ENCODE peak calls at places on chromosomes 11 and 22, in seven cellular contexts. L, K, Q, B, C, M and E are unnamed samples.
A peak's percentile ranks its signal among the peaks of the same experiment; 100 is the strongest.

GRCh38 chr22:19042285-19043110 is 79.7 kb downstream of the DGCR2 start:
- DNase-seq in M (no peak), L (peak; percentile 58), K (no peak), B (no peak), Q (no peak), C (no peak), E (no peak)

GRCh38 chr11:128365044-128365443 is 222.3 kb downstream of the ETS1 start:
- DNase-seq in L (no peak), M (no peak), C (peak; percentile 85), K (no peak), Q (no peak), B (no peak), E (no peak)

GRCh38 chr11:68269414-68270081 is 2.2 kb downstream of the C11orf24 start:
- DNase-seq in B (peak; percentile 14), K (no peak), Q (no peak), C (peak; percentile 92), M (no peak), L (no peak), E (no peak)

GRCh38 chr11:44778200-44779100 is 51.7 kb downstream of the TSPAN18 start:
- DNase-seq in Q (no peak), L (no peak), B (peak; percentile 22), C (no peak), K (no peak), M (no peak), E (no peak)

GRCh38 chr11:304915-305833 is 2.4 kb upstream of the IFITM2 start:
- DNase-seq in C (peak; percentile 79), L (no peak), Q (peak; percentile 84), M (peak; percentile 59), K (no peak), B (peak; percentile 75), E (peak; percentile 67)

GRCh38 chr11:116422976-116423375 is 349.8 kb downstream of the BUD13 start:
- DNase-seq in L (no peak), Q (no peak), B (peak; percentile 69), M (no peak), C (no peak), K (no peak), E (no peak)

GRCh38 chr22:49826603-49827306 is 918 bp downstream of the BRD1 start:
- DNase-seq in L (no peak), Q (no peak), M (no peak), K (peak; percentile 46), B (no peak), C (peak; percentile 32), E (peak; percentile 36)

GRCh38 chr11:73171762-73172161 is 29.6 kb upstream of the FCHSD2 start:
- DNase-seq in Q (no peak), M (no peak), L (no peak), C (peak; percentile 25), B (no peak), K (no peak), E (no peak)

GRCh38 chr11:126487711-126488110 is 132.2 kb downstream of the ST3GAL4 start:
- DNase-seq in Q (no peak), B (no peak), M (no peak), C (no peak), K (no peak), L (no peak), E (no peak)

GRCh38 chr11:58513747-58514367 is 6.0 kb upstream of the OR5B21 start:
- DNase-seq in L (peak; percentile 40), B (peak; percentile 62), C (peak; percentile 76), K (no peak), Q (peak; percentile 33), M (no peak), E (no peak)

GRCh38 chr11:48880021-48880441 is 103.7 kb downstream of the TRIM51G start:
- DNase-seq in L (peak; percentile 59), K (no peak), C (no peak), Q (no peak), M (no peak), B (peak; percentile 10), E (no peak)

GRCh38 chr11:77517753-77518152 is 43.9 kb upstream of the PAK1 start:
- DNase-seq in L (no peak), Q (no peak), K (no peak), M (no peak), B (no peak), C (no peak), E (no peak)

GRCh38 chr11:57493507-57494503 is 21.7 kb downstream of the SLC43A1 start:
- DNase-seq in C (peak; percentile 17), M (peak; percentile 53), K (peak; percentile 61), L (peak; percentile 85), B (peak; percentile 94), Q (no peak), E (peak; percentile 57)

GRCh38 chr22:38700789-38701628 is at the start of gene JOSD1:
- DNase-seq in L (peak; percentile 98), C (peak; percentile 95), K (peak; percentile 99), Q (peak; percentile 64), B (peak; percentile 93), M (peak; percentile 96), E (peak; percentile 99)

GRCh38 chr22:47678667-47679287 is 916.3 kb downstream of the TBC1D22A start:
- DNase-seq in B (peak; percentile 45), M (no peak), C (no peak), L (no peak), K (no peak), Q (no peak), E (no peak)

GRCh38 chr11:117851091-117851490 is 25.4 kb downstream of the FXYD6 start:
- DNase-seq in C (peak; percentile 4), Q (no peak), B (peak; percentile 29), L (peak; percentile 15), M (no peak), K (no peak), E (no peak)

GRCh38 chr22:23708270-23708669 is 17.5 kb downstream of the RGL4 start:
- DNase-seq in Q (no peak), C (no peak), K (no peak), L (no peak), M (no peak), B (no peak), E (no peak)

GRCh38 chr11:121194731-121195596 is 93.9 kb downstream of the TECTA start:
- DNase-seq in K (peak; percentile 33), B (peak; percentile 53), L (no peak), Q (peak; percentile 15), M (no peak), C (peak; percentile 64), E (no peak)

GRCh38 chr22:46293591-46294260 is 2.9 kb upstream of the GTSE1 start:
- DNase-seq in C (peak; percentile 53), L (no peak), M (peak; percentile 70), B (no peak), Q (no peak), K (no peak), E (no peak)

GRCh38 chr22:35914665-35915476 is 113.8 kb downstream of the RBFOX2 start:
- DNase-seq in B (peak; percentile 88), K (no peak), M (peak; percentile 69), L (no peak), C (peak; percentile 91), Q (peak; percentile 48), E (no peak)

GRCh38 chr22:25090225-25090651 is 109.4 kb upstream of the CRYBB3 start:
- DNase-seq in K (no peak), M (no peak), B (no peak), Q (no peak), C (no peak), L (no peak), E (no peak)

GRCh38 chr11:113546757-113547507 is 71.7 kb upstream of the DRD2 start:
- DNase-seq in B (no peak), K (no peak), C (peak; percentile 61), Q (no peak), L (no peak), M (no peak), E (no peak)

GRCh38 chr11:71060358-71060757 is 192.0 kb downstream of the SHANK2 start:
- DNase-seq in K (no peak), M (no peak), B (no peak), L (no peak), Q (no peak), C (no peak), E (no peak)
- H3K27ac ChIP-seq in K (no peak overlapping the region), M (no peak overlapping the region), B (no peak overlapping the region), L (no peak overlapping the region), Q (no peak overlapping the region), C (no peak overlapping the region), E (no peak overlapping the region)

DNA sequence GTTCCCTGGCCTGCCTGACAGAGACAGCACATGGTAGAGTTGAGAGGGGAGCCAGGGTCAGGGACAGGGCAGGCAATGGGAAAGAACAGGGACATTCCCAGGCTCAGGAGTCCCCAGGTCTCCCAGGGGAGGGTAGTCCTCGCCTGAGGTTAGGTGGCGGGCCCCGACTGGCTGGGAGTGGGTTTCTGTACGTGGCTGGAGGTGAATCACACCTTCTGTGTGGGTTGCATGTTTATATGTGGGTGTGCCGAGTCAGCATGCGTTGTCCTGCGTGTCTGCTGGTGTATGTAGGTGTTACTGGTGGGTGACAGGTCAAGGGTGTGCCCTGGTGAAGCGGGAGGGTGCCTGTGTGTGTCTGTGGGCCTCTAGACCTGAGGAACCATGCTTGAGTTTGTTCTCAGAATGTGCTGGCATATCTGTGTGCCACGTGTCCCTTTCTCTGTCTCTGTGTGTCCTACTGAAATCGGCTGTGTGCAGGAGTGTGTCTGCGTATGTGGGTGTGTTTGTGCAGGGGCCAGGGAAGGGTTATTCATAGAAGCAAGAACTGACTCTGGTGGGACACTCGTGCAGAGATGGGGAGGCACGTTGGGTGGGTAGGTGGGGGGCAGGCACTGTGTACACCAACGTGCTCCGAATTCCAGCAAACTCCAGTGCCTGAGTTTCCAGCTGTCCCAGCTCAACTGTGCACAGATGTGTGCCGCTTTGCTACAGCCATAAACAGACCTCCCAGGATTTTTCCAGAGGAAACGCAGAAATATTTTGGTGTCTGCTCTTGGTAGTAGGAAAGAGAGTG is 23.8 kb upstream of the OAF start:
- DNase-seq in C (peak; percentile 61), K (no peak), M (no peak), B (peak; percentile 19), L (no peak), Q (no peak), E (no peak)
- H3K4me1 ChIP-seq in C (peaks cover 16% of the 10 kb centered on the region), K (no peaks in the 10 kb centered on the region), M (peaks cover 61% of the 10 kb centered on the region), B (peaks cover 2% of the 10 kb centered on the region), L (peaks cover 65% of the 10 kb centered on the region), Q (no peaks in the 10 kb centered on the region), E (no peaks in the 10 kb centered on the region)

GRCh38 chr11:33723238-33723881 is 12.9 kb downstream of the CD59 start:
- DNase-seq in M (peak; percentile 70), B (no peak), K (no peak), Q (peak; percentile 73), C (peak; percentile 96), L (no peak), E (no peak)
- H3K27ac ChIP-seq in M (peak overlapping the region; percentile 94), B (no peak overlapping the region), K (peak overlapping the region; percentile 28), Q (peak overlapping the region; percentile 90), C (peak overlapping the region; percentile 82), L (peak overlapping the region; percentile 96), E (no peak overlapping the region)

DNA sequence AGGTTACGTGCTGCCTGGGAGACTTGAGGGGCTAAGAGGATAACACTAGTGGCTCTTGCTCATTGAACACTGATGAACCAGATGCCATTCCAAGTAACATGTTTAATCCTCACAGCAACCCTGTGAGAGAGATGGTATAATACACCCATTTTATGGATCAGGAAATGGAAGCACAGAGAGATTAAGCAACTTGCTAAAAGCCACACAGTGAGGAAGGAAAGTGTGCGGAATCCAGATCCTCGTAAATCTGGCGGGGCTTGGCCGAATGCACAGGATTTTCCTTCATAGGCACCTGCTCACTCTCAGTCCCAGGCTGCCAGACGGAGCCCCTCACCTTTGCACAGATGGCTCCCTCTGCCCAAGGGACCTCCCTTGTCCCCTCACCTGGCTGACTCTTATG is 7.7 kb upstream of the FOSL1 start:
- DNase-seq in K (no peak), Q (no peak), B (no peak), M (no peak), C (no peak), L (no peak), E (no peak)
- H3K4me1 ChIP-seq in K (no peaks in the 10 kb centered on the region), Q (peaks cover 39% of the 10 kb centered on the region), B (no peaks in the 10 kb centered on the region), M (peaks cover 12% of the 10 kb centered on the region), C (peaks cover 23% of the 10 kb centered on the region), L (no peaks in the 10 kb centered on the region), E (no peaks in the 10 kb centered on the region)